ENCODE peak calls at places on chromosomes 2 and 18, in nine cellular contexts. One of them, this sample, is unnamed. For H3K9me3, the result is how much of the 10 kb centered on the place peaks cover.

GRCh38 chr18:3612315-3612714 is 162.3 kb downstream of the TGIF1 start:
- DNase-seq in gastrocnemius medialis: no peak
- DNase-seq in Peyer's patch: peak
- DNase-seq in testis: no peak
- DNase-seq in heart left ventricle: no peak
- DNase-seq in pancreas: no peak
- DNase-seq in tibial nerve: no peak
- DNase-seq in keratinocyte: no peak
- DNase-seq in endothelial cell of umbilical vein: no peak
- DNase-seq in this sample: no peak

GRCh38 chr2:212259236-212259635 is 279.4 kb downstream of the ERBB4 start:
- DNase-seq in gastrocnemius medialis: no peak
- DNase-seq in Peyer's patch: no peak
- DNase-seq in testis: no peak
- DNase-seq in heart left ventricle: no peak
- DNase-seq in pancreas: no peak
- DNase-seq in tibial nerve: no peak
- DNase-seq in keratinocyte: no peak
- DNase-seq in endothelial cell of umbilical vein: no peak
- DNase-seq in this sample: no peak

GRCh38 chr2:124248366-124248765 is 223.3 kb downstream of the CNTNAP5 start:
- DNase-seq in gastrocnemius medialis: no peak
- DNase-seq in Peyer's patch: no peak
- DNase-seq in testis: no peak
- DNase-seq in heart left ventricle: no peak
- DNase-seq in pancreas: no peak
- DNase-seq in tibial nerve: no peak
- DNase-seq in keratinocyte: no peak
- DNase-seq in endothelial cell of umbilical vein: no peak
- DNase-seq in this sample: no peak

GRCh38 chr2:227939271-227940027 is 68.0 kb downstream of the DAW1 start:
- DNase-seq in gastrocnemius medialis: no peak
- DNase-seq in Peyer's patch: no peak
- DNase-seq in testis: peak
- DNase-seq in heart left ventricle: no peak
- DNase-seq in pancreas: peak
- DNase-seq in tibial nerve: no peak
- DNase-seq in keratinocyte: no peak
- DNase-seq in endothelial cell of umbilical vein: peak
- DNase-seq in this sample: no peak

GRCh38 chr2:115807302-115807701 is 1364.9 kb downstream of the DPP10 start:
- DNase-seq in gastrocnemius medialis: no peak
- DNase-seq in Peyer's patch: no peak
- DNase-seq in testis: no peak
- DNase-seq in heart left ventricle: no peak
- DNase-seq in pancreas: no peak
- DNase-seq in tibial nerve: no peak
- DNase-seq in keratinocyte: no peak
- DNase-seq in endothelial cell of umbilical vein: no peak
- DNase-seq in this sample: no peak

GRCh38 chr2:171706152-171706803 is 19.0 kb downstream of the DYNC1I2 start:
- DNase-seq in gastrocnemius medialis: no peak
- DNase-seq in Peyer's patch: no peak
- DNase-seq in testis: no peak
- DNase-seq in heart left ventricle: no peak
- DNase-seq in pancreas: no peak
- DNase-seq in tibial nerve: no peak
- DNase-seq in keratinocyte: no peak
- DNase-seq in endothelial cell of umbilical vein: peak
- DNase-seq in this sample: no peak

GRCh38 chr2:205273148-205273547 is 409.2 kb upstream of the NRP2 start:
- DNase-seq in gastrocnemius medialis: no peak
- DNase-seq in Peyer's patch: no peak
- DNase-seq in testis: no peak
- DNase-seq in heart left ventricle: no peak
- DNase-seq in pancreas: no peak
- DNase-seq in tibial nerve: no peak
- DNase-seq in keratinocyte: no peak
- DNase-seq in endothelial cell of umbilical vein: peak
- DNase-seq in this sample: no peak

GRCh38 chr18:30440351-30440750 is 602.2 kb downstream of the DSC3 start:
- DNase-seq in gastrocnemius medialis: no peak
- DNase-seq in Peyer's patch: no peak
- DNase-seq in testis: no peak
- DNase-seq in heart left ventricle: no peak
- DNase-seq in pancreas: no peak
- DNase-seq in tibial nerve: no peak
- DNase-seq in keratinocyte: no peak
- DNase-seq in endothelial cell of umbilical vein: no peak
- DNase-seq in this sample: no peak

GRCh38 chr2:239610457-239611221 is 209.8 kb upstream of the HDAC4 start:
- DNase-seq in gastrocnemius medialis: no peak
- DNase-seq in Peyer's patch: no peak
- DNase-seq in testis: no peak
- DNase-seq in heart left ventricle: peak
- DNase-seq in pancreas: no peak
- DNase-seq in tibial nerve: no peak
- DNase-seq in keratinocyte: no peak
- DNase-seq in endothelial cell of umbilical vein: no peak
- DNase-seq in this sample: no peak

GRCh38 chr2:48819206-48819605 is 63.7 kb upstream of the LHCGR start:
- DNase-seq in gastrocnemius medialis: no peak
- DNase-seq in Peyer's patch: no peak
- DNase-seq in testis: no peak
- DNase-seq in heart left ventricle: no peak
- DNase-seq in pancreas: no peak
- DNase-seq in tibial nerve: no peak
- DNase-seq in keratinocyte: no peak
- DNase-seq in endothelial cell of umbilical vein: no peak
- DNase-seq in this sample: no peak

GRCh38 chr18:74892066-74892627 is 294.5 kb downstream of the ZNF407 start:
- DNase-seq in gastrocnemius medialis: no peak
- DNase-seq in Peyer's patch: no peak
- DNase-seq in testis: no peak
- DNase-seq in heart left ventricle: no peak
- DNase-seq in pancreas: no peak
- DNase-seq in tibial nerve: no peak
- DNase-seq in keratinocyte: no peak
- DNase-seq in endothelial cell of umbilical vein: no peak
- DNase-seq in this sample: no peak

DNA sequence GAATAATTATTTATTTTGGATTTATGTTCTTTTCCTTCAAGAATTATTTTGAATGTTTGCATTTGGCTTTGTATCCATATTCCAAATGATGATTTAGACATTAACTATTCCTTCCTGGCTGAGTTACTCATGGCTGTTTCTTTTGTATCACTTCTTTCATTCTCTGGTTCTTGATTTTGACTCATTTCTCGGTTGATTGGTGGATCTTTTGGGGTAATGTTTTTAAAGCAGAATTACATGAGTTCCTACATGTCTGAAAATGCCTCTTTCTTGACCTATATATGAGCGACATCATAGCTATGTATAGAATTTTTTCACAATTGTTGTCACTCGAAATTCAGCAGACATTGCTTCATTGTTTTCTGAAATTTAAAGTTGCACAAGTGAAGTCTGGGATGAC is 39.5 kb downstream of the CYP26B1 start:
- DNase-seq in gastrocnemius medialis: no peak
- DNase-seq in Peyer's patch: no peak
- DNase-seq in testis: no peak
- DNase-seq in heart left ventricle: no peak
- DNase-seq in pancreas: no peak
- DNase-seq in tibial nerve: no peak
- DNase-seq in keratinocyte: peak
- DNase-seq in endothelial cell of umbilical vein: no peak
- DNase-seq in this sample: no peak
- TF ChIP-seq CTCF in gastrocnemius medialis: no peak
- TF ChIP-seq CTCF in Peyer's patch: no peak
- TF ChIP-seq CTCF in testis: no peak
- TF ChIP-seq CTCF in heart left ventricle: no peak
- TF ChIP-seq CTCF in pancreas: no peak
- TF ChIP-seq CTCF in tibial nerve: no peak
- TF ChIP-seq CTCF in keratinocyte: no peak
- TF ChIP-seq CTCF in endothelial cell of umbilical vein: no peak
- TF ChIP-seq CTCF in this sample: no peak

GRCh38 chr2:85393836-85394235 is 16.3 kb downstream of the CAPG start:
- DNase-seq in gastrocnemius medialis: peak
- DNase-seq in Peyer's patch: peak
- DNase-seq in testis: no peak
- DNase-seq in heart left ventricle: no peak
- DNase-seq in pancreas: no peak
- DNase-seq in tibial nerve: no peak
- DNase-seq in keratinocyte: no peak
- DNase-seq in endothelial cell of umbilical vein: no peak
- DNase-seq in this sample: no peak

GRCh38 chr2:85394976-85395375 is 15.2 kb downstream of the CAPG start:
- DNase-seq in gastrocnemius medialis: peak
- DNase-seq in Peyer's patch: peak
- DNase-seq in testis: no peak
- DNase-seq in heart left ventricle: no peak
- DNase-seq in pancreas: no peak
- DNase-seq in tibial nerve: no peak
- DNase-seq in keratinocyte: no peak
- DNase-seq in endothelial cell of umbilical vein: no peak
- DNase-seq in this sample: no peak

GRCh38 chr2:85395912-85396475 is 14.2 kb downstream of the CAPG start:
- DNase-seq in gastrocnemius medialis: no peak
- DNase-seq in Peyer's patch: peak
- DNase-seq in testis: no peak
- DNase-seq in heart left ventricle: no peak
- DNase-seq in pancreas: no peak
- DNase-seq in tibial nerve: no peak
- DNase-seq in keratinocyte: no peak
- DNase-seq in endothelial cell of umbilical vein: no peak
- DNase-seq in this sample: no peak

GRCh38 chr2:85396531-85397470 is 13.4 kb downstream of the CAPG start:
- DNase-seq in gastrocnemius medialis: peak
- DNase-seq in Peyer's patch: peak
- DNase-seq in testis: no peak
- DNase-seq in heart left ventricle: no peak
- DNase-seq in pancreas: no peak
- DNase-seq in tibial nerve: no peak
- DNase-seq in keratinocyte: no peak
- DNase-seq in endothelial cell of umbilical vein: peak
- DNase-seq in this sample: no peak

GRCh38 chr2:85394256-85394655 is 15.9 kb downstream of the CAPG start:
- DNase-seq in gastrocnemius medialis: peak
- DNase-seq in Peyer's patch: peak
- DNase-seq in testis: no peak
- DNase-seq in heart left ventricle: no peak
- DNase-seq in pancreas: no peak
- DNase-seq in tibial nerve: no peak
- DNase-seq in keratinocyte: no peak
- DNase-seq in endothelial cell of umbilical vein: no peak
- DNase-seq in this sample: no peak
- H3K27ac ChIP-seq in gastrocnemius medialis: peak
- H3K27ac ChIP-seq in Peyer's patch: no peak
- H3K27ac ChIP-seq in testis: no peak
- H3K27ac ChIP-seq in heart left ventricle: no peak
- H3K27ac ChIP-seq in pancreas: no peak
- H3K27ac ChIP-seq in tibial nerve: no peak
- H3K27ac ChIP-seq in keratinocyte: no peak
- H3K27ac ChIP-seq in endothelial cell of umbilical vein: no peak
- H3K27ac ChIP-seq in this sample: no peak

DNA sequence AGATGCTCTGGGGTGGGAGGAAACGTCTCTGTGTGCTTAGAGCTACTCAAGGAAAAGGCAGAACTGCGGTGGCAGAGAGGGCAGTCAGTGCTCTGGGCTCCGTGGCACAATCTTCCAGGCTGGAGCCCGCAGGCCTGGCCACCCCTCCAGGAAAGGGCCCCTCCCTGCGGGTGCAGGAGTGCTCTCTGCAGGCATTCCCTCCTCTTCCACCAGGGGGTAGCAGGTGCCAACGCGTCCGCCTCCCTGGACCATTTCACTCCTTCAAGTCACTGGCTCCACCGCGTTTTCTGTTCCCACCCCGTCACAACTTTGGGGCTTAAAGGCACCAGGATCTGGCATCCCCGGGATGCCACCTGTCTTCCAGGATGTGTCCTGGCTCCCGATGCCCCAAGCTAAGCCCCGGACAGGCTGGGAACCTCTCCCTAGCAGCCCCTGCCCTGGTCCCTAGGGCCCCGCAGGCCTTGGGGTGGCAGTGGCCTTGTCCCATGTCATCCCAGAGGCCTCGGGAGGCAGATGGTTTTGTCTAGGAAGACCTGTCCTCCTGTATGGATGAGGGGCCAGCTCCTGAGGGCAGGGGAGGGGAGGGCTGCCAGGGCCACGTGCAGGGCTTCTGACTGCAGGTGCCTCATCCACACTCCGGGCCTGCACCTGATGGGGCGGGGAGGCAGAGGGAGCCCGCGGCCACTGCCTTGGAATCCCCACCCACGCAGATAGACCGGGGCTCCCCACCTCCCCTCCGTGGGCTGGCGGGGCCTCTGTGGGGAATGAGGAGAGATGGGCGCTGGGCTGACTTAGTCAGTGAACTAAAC is 26.4 kb downstream of the KCNIP3 start:
- DNase-seq in gastrocnemius medialis: no peak
- DNase-seq in Peyer's patch: peak
- DNase-seq in testis: peak
- DNase-seq in heart left ventricle: peak
- DNase-seq in pancreas: no peak
- DNase-seq in tibial nerve: no peak
- DNase-seq in keratinocyte: no peak
- DNase-seq in endothelial cell of umbilical vein: no peak
- DNase-seq in this sample: no peak
- H3K9me3 ChIP-seq in gastrocnemius medialis: under half
- H3K9me3 ChIP-seq in Peyer's patch: under half
- H3K9me3 ChIP-seq in testis: under half
- H3K9me3 ChIP-seq in heart left ventricle: under half
- H3K9me3 ChIP-seq in pancreas: under half
- H3K9me3 ChIP-seq in tibial nerve: under half
- H3K9me3 ChIP-seq in keratinocyte: under half
- H3K9me3 ChIP-seq in endothelial cell of umbilical vein: under half
- H3K9me3 ChIP-seq in this sample: under half

DNA sequence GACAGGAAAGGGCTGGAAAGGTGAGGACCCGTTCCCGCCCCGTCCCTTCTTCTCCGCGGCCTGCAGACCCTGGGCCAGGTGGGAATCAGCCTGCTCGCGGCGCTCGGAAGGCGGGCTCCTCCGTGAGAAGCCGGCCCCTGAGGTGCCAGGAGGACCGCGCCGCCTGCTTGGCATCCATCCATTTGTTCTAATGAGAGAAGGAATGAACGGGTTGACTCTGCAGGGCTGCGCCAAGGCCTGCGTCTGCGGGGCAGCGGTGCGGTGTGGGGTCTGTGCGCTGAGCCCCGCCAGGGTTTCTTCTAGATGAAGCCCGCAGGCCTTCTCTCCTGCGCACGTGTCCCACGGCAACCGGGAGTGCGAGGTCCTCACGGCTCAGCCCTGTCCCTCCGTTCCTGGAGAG is 27.6 kb upstream of the HS6ST1 start:
- DNase-seq in gastrocnemius medialis: no peak
- DNase-seq in Peyer's patch: no peak
- DNase-seq in testis: peak
- DNase-seq in heart left ventricle: no peak
- DNase-seq in pancreas: no peak
- DNase-seq in tibial nerve: no peak
- DNase-seq in keratinocyte: no peak
- DNase-seq in endothelial cell of umbilical vein: no peak
- DNase-seq in this sample: no peak
- TF ChIP-seq CTCF in gastrocnemius medialis: no peak
- TF ChIP-seq CTCF in Peyer's patch: no peak
- TF ChIP-seq CTCF in testis: no peak
- TF ChIP-seq CTCF in heart left ventricle: no peak
- TF ChIP-seq CTCF in pancreas: no peak
- TF ChIP-seq CTCF in tibial nerve: no peak
- TF ChIP-seq CTCF in keratinocyte: no peak
- TF ChIP-seq CTCF in endothelial cell of umbilical vein: no peak
- TF ChIP-seq CTCF in this sample: no peak

This sample was measured in CD4-positive, alpha-beta T cell.